ENCODE peak calls at places on chromosomes 3 and 15, in nine cellular contexts. One of them, this sample, is unnamed.

GRCh38 chr15:89806565-89807550 is 7.8 kb downstream of the ANPEP start:
- DNase-seq in kidney: peak; percentile 75
- DNase-seq in bronchial epithelial cell: no peak
- DNase-seq in A549: no peak
- DNase-seq in Calu3: no peak
- DNase-seq in lower leg skin: no peak
- DNase-seq in fibroblast of mammary gland: no peak
- DNase-seq in mammary epithelial cell: no peak
- DNase-seq in upper lobe of right lung: no peak
- DNase-seq in this sample: no peak

GRCh38 chr3:57079221-57079831 is 18.9 kb downstream of the SPATA12 start:
- DNase-seq in upper lobe of right lung: peak; percentile 77
- DNase-seq in lower leg skin: no peak
- DNase-seq in Calu3: peak; percentile 74
- DNase-seq in A549: peak; percentile 47
- DNase-seq in kidney: peak; percentile 85
- DNase-seq in mammary epithelial cell: peak; percentile 27
- DNase-seq in fibroblast of mammary gland: no peak
- DNase-seq in bronchial epithelial cell: peak; percentile 23
- DNase-seq in this sample: no peak

GRCh38 chr3:35393916-35394315 is 245.4 kb upstream of the ARPP21 start:
- DNase-seq in bronchial epithelial cell: peak; percentile 28
- DNase-seq in Calu3: no peak
- DNase-seq in fibroblast of mammary gland: no peak
- DNase-seq in mammary epithelial cell: no peak
- DNase-seq in A549: no peak
- DNase-seq in kidney: no peak
- DNase-seq in lower leg skin: no peak
- DNase-seq in upper lobe of right lung: no peak
- DNase-seq in this sample: no peak

GRCh38 chr3:196008387-196008786 is 73.5 kb downstream of the TFRC start:
- DNase-seq in A549: no peak
- DNase-seq in mammary epithelial cell: no peak
- DNase-seq in bronchial epithelial cell: no peak
- DNase-seq in fibroblast of mammary gland: no peak
- DNase-seq in kidney: no peak
- DNase-seq in lower leg skin: no peak
- DNase-seq in Calu3: no peak
- DNase-seq in upper lobe of right lung: no peak
- DNase-seq in this sample: no peak

GRCh38 chr15:96170616-96171270 is 159.8 kb upstream of the NR2F2 start:
- DNase-seq in bronchial epithelial cell: no peak
- DNase-seq in Calu3: peak; percentile 54
- DNase-seq in upper lobe of right lung: no peak
- DNase-seq in fibroblast of mammary gland: no peak
- DNase-seq in lower leg skin: no peak
- DNase-seq in A549: no peak
- DNase-seq in mammary epithelial cell: no peak
- DNase-seq in kidney: no peak
- DNase-seq in this sample: no peak

GRCh38 chr3:27079427-27080105 is 289.6 kb downstream of the NEK10 start:
- DNase-seq in A549: no peak
- DNase-seq in Calu3: no peak
- DNase-seq in lower leg skin: no peak
- DNase-seq in mammary epithelial cell: no peak
- DNase-seq in upper lobe of right lung: no peak
- DNase-seq in bronchial epithelial cell: no peak
- DNase-seq in kidney: no peak
- DNase-seq in fibroblast of mammary gland: peak; percentile 65
- DNase-seq in this sample: no peak

GRCh38 chr3:47722859-47723258 is 58.8 kb downstream of the SMARCC1 start:
- DNase-seq in A549: no peak
- DNase-seq in lower leg skin: no peak
- DNase-seq in mammary epithelial cell: no peak
- DNase-seq in fibroblast of mammary gland: no peak
- DNase-seq in bronchial epithelial cell: no peak
- DNase-seq in kidney: no peak
- DNase-seq in upper lobe of right lung: no peak
- DNase-seq in Calu3: no peak
- DNase-seq in this sample: no peak

GRCh38 chr3:197749315-197749600 is 425 bp upstream of the FYTTD1 start:
- DNase-seq in fibroblast of mammary gland: peak; percentile 68
- DNase-seq in A549: peak; percentile 53
- DNase-seq in Calu3: no peak
- DNase-seq in bronchial epithelial cell: peak; percentile 53
- DNase-seq in mammary epithelial cell: peak; percentile 62
- DNase-seq in upper lobe of right lung: no peak
- DNase-seq in kidney: no peak
- DNase-seq in lower leg skin: no peak
- DNase-seq in this sample: no peak

GRCh38 chr15:56243117-56243773 is 434 bp downstream of the RFX7 start:
- DNase-seq in lower leg skin: peak; percentile 32
- DNase-seq in kidney: peak; percentile 80
- DNase-seq in fibroblast of mammary gland: peak; percentile 40
- DNase-seq in Calu3: peak; percentile 47
- DNase-seq in upper lobe of right lung: peak; percentile 71
- DNase-seq in mammary epithelial cell: no peak
- DNase-seq in A549: peak; percentile 30
- DNase-seq in bronchial epithelial cell: no peak
- DNase-seq in this sample: peak; percentile 78

GRCh38 chr3:123584284-123584987 is 417 bp downstream of the HACD2 start:
- DNase-seq in lower leg skin: no peak
- DNase-seq in upper lobe of right lung: no peak
- DNase-seq in kidney: peak; percentile 87
- DNase-seq in fibroblast of mammary gland: peak; percentile 19
- DNase-seq in A549: peak; percentile 23
- DNase-seq in bronchial epithelial cell: no peak
- DNase-seq in mammary epithelial cell: peak; percentile 32
- DNase-seq in Calu3: peak; percentile 65
- DNase-seq in this sample: peak; percentile 86
- TF ChIP-seq CTCF in lower leg skin: no peak
- TF ChIP-seq CTCF in upper lobe of right lung: peak; percentile 16
- TF ChIP-seq CTCF in kidney: no peak
- TF ChIP-seq CTCF in fibroblast of mammary gland: no peak
- TF ChIP-seq CTCF in A549: no peak
- TF ChIP-seq CTCF in bronchial epithelial cell: peak; percentile 6
- TF ChIP-seq CTCF in mammary epithelial cell: no peak
- TF ChIP-seq CTCF in Calu3: no peak
- TF ChIP-seq CTCF in this sample: peak; percentile 70

GRCh38 chr3:160205606-160206005 is 19.6 kb upstream of the C3orf80 start:
- DNase-seq in bronchial epithelial cell: no peak
- DNase-seq in upper lobe of right lung: no peak
- DNase-seq in mammary epithelial cell: no peak
- DNase-seq in lower leg skin: no peak
- DNase-seq in kidney: no peak
- DNase-seq in fibroblast of mammary gland: peak; percentile 34
- DNase-seq in Calu3: no peak
- DNase-seq in A549: no peak
- DNase-seq in this sample: no peak

GRCh38 chr3:160213181-160213580 is 12.0 kb upstream of the C3orf80 start:
- DNase-seq in mammary epithelial cell: no peak
- DNase-seq in kidney: no peak
- DNase-seq in lower leg skin: no peak
- DNase-seq in A549: no peak
- DNase-seq in bronchial epithelial cell: no peak
- DNase-seq in Calu3: no peak
- DNase-seq in fibroblast of mammary gland: peak; percentile 53
- DNase-seq in upper lobe of right lung: no peak
- DNase-seq in this sample: no peak

DNA sequence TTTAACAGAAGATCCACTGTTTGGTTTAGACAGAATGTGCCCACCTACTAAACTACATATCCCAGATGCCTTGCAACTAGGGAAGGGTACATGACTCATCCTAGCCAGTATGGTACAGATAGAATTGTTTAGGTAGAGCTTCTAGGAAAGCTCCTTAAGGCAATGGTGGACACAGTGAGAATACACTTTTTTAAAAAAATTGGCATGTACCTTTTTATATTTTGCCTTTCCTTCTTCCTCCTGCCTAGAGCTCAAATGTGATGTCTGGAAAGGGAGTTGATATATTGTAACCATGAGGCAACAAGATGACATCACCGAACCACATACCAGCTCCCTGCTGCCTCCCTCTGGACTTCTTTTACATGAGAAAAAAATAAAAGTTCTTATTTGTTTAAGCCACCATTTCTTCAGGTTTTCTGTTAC is 14.4 kb upstream of the C3orf80 start:
- DNase-seq in upper lobe of right lung: no peak
- DNase-seq in mammary epithelial cell: peak; percentile 40
- DNase-seq in lower leg skin: no peak
- DNase-seq in bronchial epithelial cell: peak; percentile 64
- DNase-seq in fibroblast of mammary gland: peak; percentile 82
- DNase-seq in Calu3: peak; percentile 34
- DNase-seq in A549: no peak
- DNase-seq in kidney: no peak
- DNase-seq in this sample: no peak
- TF ChIP-seq CTCF in upper lobe of right lung: peak; percentile 14
- TF ChIP-seq CTCF in mammary epithelial cell: peak; percentile 28
- TF ChIP-seq CTCF in lower leg skin: no peak
- TF ChIP-seq CTCF in bronchial epithelial cell: peak; percentile 22
- TF ChIP-seq CTCF in fibroblast of mammary gland: peak; percentile 61
- TF ChIP-seq CTCF in Calu3: peak; percentile 45
- TF ChIP-seq CTCF in A549: peak; percentile 43
- TF ChIP-seq CTCF in kidney: no peak
- TF ChIP-seq CTCF in this sample: peak; percentile 61

DNA sequence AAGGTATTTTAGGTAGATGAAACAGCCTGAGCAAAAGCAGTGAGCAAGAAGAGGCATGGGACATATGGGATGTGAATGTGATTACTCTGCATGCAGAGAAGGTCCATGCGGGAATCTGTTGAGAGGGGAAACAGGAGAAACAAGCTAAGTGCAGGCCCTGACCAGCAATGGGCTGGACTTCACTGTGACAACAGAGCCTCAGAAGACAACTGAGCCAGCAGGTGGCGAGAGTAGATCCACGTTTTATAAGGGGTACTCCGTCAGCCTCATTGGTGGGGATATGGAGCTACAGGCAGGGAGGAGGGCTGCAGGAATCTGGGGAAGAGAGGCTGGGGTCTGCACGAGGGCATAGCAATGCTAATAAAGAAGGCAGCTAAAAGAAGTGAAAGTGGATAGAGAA is 405.9 kb upstream of the LMCD1 start:
- DNase-seq in lower leg skin: no peak
- DNase-seq in mammary epithelial cell: no peak
- DNase-seq in kidney: no peak
- DNase-seq in A549: peak; percentile 6
- DNase-seq in fibroblast of mammary gland: no peak
- DNase-seq in bronchial epithelial cell: peak; percentile 7
- DNase-seq in upper lobe of right lung: no peak
- DNase-seq in Calu3: no peak
- DNase-seq in this sample: no peak
- TF ChIP-seq CTCF in lower leg skin: no peak
- TF ChIP-seq CTCF in mammary epithelial cell: no peak
- TF ChIP-seq CTCF in kidney: no peak
- TF ChIP-seq CTCF in A549: no peak
- TF ChIP-seq CTCF in fibroblast of mammary gland: no peak
- TF ChIP-seq CTCF in bronchial epithelial cell: peak; percentile 18
- TF ChIP-seq CTCF in upper lobe of right lung: no peak
- TF ChIP-seq CTCF in Calu3: no peak
- TF ChIP-seq CTCF in this sample: peak; percentile 39

DNA sequence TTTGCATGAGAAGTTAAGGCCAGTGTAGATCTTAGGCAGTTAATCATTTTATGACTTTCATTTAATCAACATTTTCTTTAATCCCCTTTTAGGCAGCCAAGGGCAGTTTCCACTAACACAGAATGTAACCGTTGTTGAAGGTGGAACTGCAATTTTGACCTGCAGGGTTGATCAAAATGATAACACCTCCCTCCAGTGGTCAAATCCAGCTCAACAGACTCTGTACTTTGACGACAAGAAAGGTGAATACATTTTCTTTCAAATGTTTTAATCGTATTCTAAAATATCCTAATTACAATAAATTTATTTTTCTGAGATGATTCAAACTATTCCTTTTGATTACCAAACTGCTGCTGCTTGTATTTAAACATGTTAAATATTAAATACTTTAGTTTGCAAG is 843.2 kb downstream of the CADM2 start:
- DNase-seq in Calu3: peak; percentile 41
- DNase-seq in A549: peak; percentile 14
- DNase-seq in bronchial epithelial cell: peak; percentile 49
- DNase-seq in fibroblast of mammary gland: no peak
- DNase-seq in upper lobe of right lung: no peak
- DNase-seq in lower leg skin: no peak
- DNase-seq in mammary epithelial cell: peak; percentile 29
- DNase-seq in kidney: no peak
- DNase-seq in this sample: no peak
- TF ChIP-seq CTCF in Calu3: peak; percentile 20
- TF ChIP-seq CTCF in A549: peak; percentile 43
- TF ChIP-seq CTCF in bronchial epithelial cell: peak; percentile 53
- TF ChIP-seq CTCF in fibroblast of mammary gland: no peak
- TF ChIP-seq CTCF in upper lobe of right lung: peak; percentile 26
- TF ChIP-seq CTCF in lower leg skin: no peak
- TF ChIP-seq CTCF in mammary epithelial cell: peak; percentile 56
- TF ChIP-seq CTCF in kidney: no peak
- TF ChIP-seq CTCF in this sample: peak; percentile 73

GRCh38 chr15:78212008-78212407 is 22.4 kb downstream of the ACSBG1 start:
- DNase-seq in lower leg skin: no peak
- DNase-seq in A549: no peak
- DNase-seq in kidney: no peak
- DNase-seq in upper lobe of right lung: no peak
- DNase-seq in Calu3: no peak
- DNase-seq in bronchial epithelial cell: no peak
- DNase-seq in fibroblast of mammary gland: no peak
- DNase-seq in mammary epithelial cell: no peak
- DNase-seq in this sample: no peak
- TF ChIP-seq CTCF in lower leg skin: no peak
- TF ChIP-seq CTCF in A549: no peak
- TF ChIP-seq CTCF in kidney: no peak
- TF ChIP-seq CTCF in upper lobe of right lung: no peak
- TF ChIP-seq CTCF in Calu3: no peak
- TF ChIP-seq CTCF in bronchial epithelial cell: no peak
- TF ChIP-seq CTCF in fibroblast of mammary gland: no peak
- TF ChIP-seq CTCF in mammary epithelial cell: no peak
- TF ChIP-seq CTCF in this sample: no peak

GRCh38 chr3:39469945-39470344 is 2.5 kb downstream of the MOBP start:
- DNase-seq in kidney: no peak
- DNase-seq in upper lobe of right lung: no peak
- DNase-seq in fibroblast of mammary gland: no peak
- DNase-seq in Calu3: no peak
- DNase-seq in mammary epithelial cell: no peak
- DNase-seq in bronchial epithelial cell: no peak
- DNase-seq in A549: no peak
- DNase-seq in lower leg skin: no peak
- DNase-seq in this sample: no peak
- TF ChIP-seq CTCF in kidney: no peak
- TF ChIP-seq CTCF in upper lobe of right lung: no peak
- TF ChIP-seq CTCF in fibroblast of mammary gland: no peak
- TF ChIP-seq CTCF in Calu3: no peak
- TF ChIP-seq CTCF in mammary epithelial cell: no peak
- TF ChIP-seq CTCF in bronchial epithelial cell: no peak
- TF ChIP-seq CTCF in A549: no peak
- TF ChIP-seq CTCF in lower leg skin: no peak
- TF ChIP-seq CTCF in this sample: no peak